ENCODE peak calls at places on chromosomes 6 and 20, in seven cellular contexts. Z, W, X, G, H, E and J are unnamed samples.
A peak's percentile ranks its signal among the peaks of the same experiment; 100 is the strongest.

GRCh38 chr20:31897541-31897940 is 27.1 kb downstream of the TTLL9 start:
- DNase-seq in Z (no peak), W (no peak), X (no peak), G (no peak), H (no peak), E (no peak), J (no peak)

GRCh38 chr6:117920493-117920845 is 13.4 kb downstream of the SLC35F1 start:
- DNase-seq in Z (no peak), W (no peak), X (no peak), G (no peak), H (no peak), E (no peak), J (no peak)

GRCh38 chr6:11944111-11944510 is 68.0 kb upstream of the HIVEP1 start:
- DNase-seq in Z (no peak), W (no peak), X (no peak), G (no peak), H (no peak), E (no peak), J (no peak)

GRCh38 chr6:35294308-35294945 is 3.2 kb upstream of the DEF6 start:
- DNase-seq in Z (no peak), W (peak; percentile 65), X (peak; percentile 17), G (no peak), H (peak; percentile 24), E (no peak), J (no peak)

GRCh38 chr6:42813074-42813645 is 31.3 kb downstream of the BICRAL start:
- DNase-seq in Z (no peak), W (no peak), X (no peak), G (no peak), H (no peak), E (no peak), J (no peak)

GRCh38 chr6:168128631-168129291 is 49.7 kb upstream of the FRMD1 start:
- DNase-seq in Z (no peak), W (no peak), X (no peak), G (peak; percentile 9), H (no peak), E (no peak), J (no peak)

GRCh38 chr20:21554376-21554890 is 40.6 kb upstream of the NKX2-2 start:
- DNase-seq in Z (no peak), W (no peak), X (no peak), G (no peak), H (no peak), E (no peak), J (no peak)

GRCh38 chr6:338815-339262 is 46.6 kb downstream of the DUSP22 start:
- DNase-seq in Z (no peak), W (no peak), X (no peak), G (no peak), H (no peak), E (no peak), J (no peak)

GRCh38 chr6:1600764-1601615 is 8.7 kb upstream of the FOXC1 start:
- DNase-seq in Z (no peak), W (no peak), X (no peak), G (no peak), H (no peak), E (no peak), J (no peak)

GRCh38 chr6:88141641-88142298 is 24.4 kb downstream of the CNR1 start:
- DNase-seq in Z (no peak), W (no peak), X (no peak), G (no peak), H (no peak), E (no peak), J (no peak)

GRCh38 chr6:39263299-39264037 is 34.2 kb upstream of the KCNK5 start:
- DNase-seq in Z (no peak), W (no peak), X (no peak), G (no peak), H (no peak), E (no peak), J (no peak)

GRCh38 chr6:164812706-164813105 is 496.7 kb downstream of the C6orf118 start:
- DNase-seq in Z (no peak), W (no peak), X (no peak), G (no peak), H (no peak), E (no peak), J (no peak)

GRCh38 chr6:159805418-159806020 is 5.4 kb downstream of the PNLDC1 start:
- DNase-seq in Z (no peak), W (no peak), X (no peak), G (no peak), H (no peak), E (no peak), J (no peak)

GRCh38 chr6:108961985-108962384 is 113.8 kb downstream of the ARMC2 start:
- DNase-seq in Z (no peak), W (no peak), X (peak; percentile 71), G (no peak), H (no peak), E (no peak), J (no peak)

GRCh38 chr6:124119591-124119990 is 315.9 kb downstream of the NKAIN2 start:
- DNase-seq in Z (no peak), W (no peak), X (no peak), G (no peak), H (no peak), E (no peak), J (no peak)

GRCh38 chr6:138514860-138515540 is 15.7 kb upstream of the NHSL1 start:
- DNase-seq in Z (no peak), W (no peak), X (no peak), G (no peak), H (no peak), E (no peak), J (no peak)

GRCh38 chr6:12749531-12750379 is 33.2 kb downstream of the PHACTR1 start:
- DNase-seq in Z (peak; percentile 62), W (no peak), X (no peak), G (no peak), H (no peak), E (no peak), J (no peak)

GRCh38 chr20:1685304-1686052 is 27.9 kb upstream of the SIRPG start:
- DNase-seq in Z (no peak), W (no peak), X (no peak), G (no peak), H (no peak), E (no peak), J (no peak)

GRCh38 chr20:52682271-52682670 is 289.9 kb upstream of the TSHZ2 start:
- DNase-seq in Z (no peak), W (no peak), X (no peak), G (no peak), H (no peak), E (no peak), J (no peak)

GRCh38 chr20:7742479-7742878 is 197.8 kb downstream of the HAO1 start:
- DNase-seq in Z (no peak), W (no peak), X (peak; percentile 78), G (no peak), H (no peak), E (no peak), J (peak; percentile 9)

GRCh38 chr6:33672808-33673207 is 38.7 kb downstream of the UQCC2 start:
- DNase-seq in Z (peak; percentile 62), W (peak; percentile 78), X (peak; percentile 96), G (peak; percentile 38), H (peak; percentile 93), E (no peak), J (peak; percentile 88)

GRCh38 chr20:32522775-32523612 is 62.1 kb downstream of the NOL4L start:
- DNase-seq in Z (no peak), W (no peak), X (no peak), G (no peak), H (no peak), E (peak; percentile 31), J (no peak)

GRCh38 chr20:3679749-3680700 is 1.8 kb downstream of the ADAM33 start:
- DNase-seq in Z (no peak), W (no peak), X (peak; percentile 97), G (peak; percentile 41), H (peak; percentile 78), E (no peak), J (peak; percentile 63)
- H3K4me3 ChIP-seq in Z (peak overlapping the region; percentile 48), W (no peak overlapping the region), X (peak overlapping the region; percentile 80), G (no peak overlapping the region), H (peak overlapping the region; percentile 60), E (peak overlapping the region; percentile 51), J (peak overlapping the region; percentile 94)

GRCh38 chr6:89597988-89598387 is 40.6 kb downstream of the LYRM2 start:
- DNase-seq in Z (no peak), W (peak; percentile 17), X (no peak), G (no peak), H (no peak), E (no peak), J (peak; percentile 7)
- TF ChIP-seq CTCF in Z (peak; percentile 47), W (no peak), X (no peak), G (no peak), H (no peak), E (peak; percentile 36), J (peak; percentile 3)

GRCh38 chr6:170203212-170203611 is 87.7 kb downstream of the DLL1 start:
- DNase-seq in Z (no peak), W (no peak), X (no peak), G (peak; percentile 11), H (no peak), E (no peak), J (no peak)
- H3K4me3 ChIP-seq in Z (no peak overlapping the region), W (no peak overlapping the region), X (no peak overlapping the region), G (no peak overlapping the region), H (no peak overlapping the region), E (no peak overlapping the region), J (no peak overlapping the region)

DNA sequence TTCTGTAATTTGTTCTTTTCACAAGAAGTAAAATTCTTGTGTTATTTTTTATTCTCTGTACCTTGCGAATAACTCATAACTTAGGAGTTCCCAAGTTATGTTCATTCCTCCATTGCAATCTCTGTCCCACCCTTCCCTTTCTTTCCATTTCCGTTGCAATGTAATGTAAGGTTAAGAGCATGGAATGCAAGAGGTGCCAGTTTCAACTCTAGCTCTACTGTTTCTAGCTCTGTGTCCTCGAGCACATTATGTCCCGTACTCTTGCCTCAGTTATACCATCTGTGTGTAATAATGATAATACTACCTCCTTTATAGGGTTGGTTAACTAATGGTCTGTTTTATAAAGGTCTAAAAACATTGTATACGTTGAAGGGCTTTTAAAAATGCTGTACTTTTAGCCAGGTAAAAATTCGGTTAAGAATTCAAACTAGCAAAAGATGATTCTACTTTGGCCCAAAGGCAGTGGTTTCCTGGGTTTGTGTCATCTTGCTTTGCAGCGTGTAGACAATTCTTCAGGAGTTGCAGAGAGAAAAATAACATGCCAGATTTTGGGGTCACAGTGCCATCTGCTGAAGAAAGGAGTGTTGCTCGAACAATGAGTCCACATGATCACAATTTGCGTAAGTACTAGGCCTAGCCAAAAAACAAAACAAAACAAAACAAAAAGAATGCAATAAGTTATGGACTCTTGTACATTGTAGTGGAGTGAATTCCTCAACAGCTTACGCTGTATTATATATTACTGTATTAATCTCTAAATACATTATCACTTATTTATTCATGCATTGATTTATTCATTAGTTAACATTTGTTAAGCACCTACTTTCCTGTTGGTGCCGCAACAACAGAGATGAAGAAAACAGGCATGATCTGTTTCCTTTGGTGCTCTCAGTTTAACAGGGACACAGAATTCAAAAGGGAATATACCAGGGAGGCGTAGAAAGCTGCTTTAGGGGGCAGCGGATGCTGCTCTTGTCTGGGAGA is 10.0 kb upstream of the PFDN4 start:
- DNase-seq in Z (no peak), W (peak; percentile 48), X (peak; percentile 73), G (no peak), H (no peak), E (no peak), J (peak; percentile 56)
- TF ChIP-seq CTCF in Z (peak; percentile 32), W (peak; percentile 90), X (peak; percentile 51), G (no peak), H (no peak), E (no peak), J (peak; percentile 41)